ENCODE peak calls at places on chromosomes 5 and 9, in eight cellular contexts. T, Z, Q, C, W, B, P and O are unnamed samples.

GRCh38 chr9:137138701-137139467 is at the start of gene GRIN1:
- DNase-seq in T (no peak), Z (no peak), Q (peak; percentile 88), C (peak; percentile 56), W (no peak), B (no peak), P (no peak), O (no peak)

GRCh38 chr9:127979333-127980055 is 1.3 kb downstream of the EEIG1 start:
- DNase-seq in T (peak; percentile 85), Z (no peak), Q (peak; percentile 37), C (no peak), W (no peak), B (peak; percentile 80), P (peak; percentile 72), O (peak; percentile 79)

GRCh38 chr9:5568868-5569267 is 58.5 kb downstream of the PDCD1LG2 start:
- DNase-seq in T (no peak), Z (no peak), Q (no peak), C (no peak), W (no peak), B (no peak), P (no peak), O (no peak)

GRCh38 chr9:18928711-18929110 is 104.3 kb downstream of the SAXO1 start:
- DNase-seq in T (no peak), Z (no peak), Q (no peak), C (no peak), W (no peak), B (no peak), P (peak; percentile 13), O (no peak)

GRCh38 chr5:99763021-99763814 is 772.0 kb upstream of the FAM174A start:
- DNase-seq in T (no peak), Z (no peak), Q (no peak), C (no peak), W (no peak), B (no peak), P (no peak), O (no peak)

GRCh38 chr9:18979367-18979766 is 53.6 kb downstream of the SAXO1 start:
- DNase-seq in T (no peak), Z (no peak), Q (no peak), C (no peak), W (no peak), B (no peak), P (peak; percentile 76), O (no peak)

GRCh38 chr5:179407191-179408175 is 62.2 kb upstream of the ADAMTS2 start:
- DNase-seq in T (no peak), Z (no peak), Q (no peak), C (no peak), W (no peak), B (no peak), P (no peak), O (peak; percentile 40)

GRCh38 chr5:457195-457961 is 14.4 kb downstream of the EXOC3 start:
- DNase-seq in T (peak; percentile 54), Z (no peak), Q (no peak), C (no peak), W (peak; percentile 2), B (no peak), P (no peak), O (no peak)

GRCh38 chr5:132291026-132291425 is 3.2 kb upstream of the SLC22A4 start:
- DNase-seq in T (no peak), Z (no peak), Q (no peak), C (no peak), W (no peak), B (no peak), P (no peak), O (peak; percentile 15)

GRCh38 chr5:39274388-39275085 is 55.2 kb upstream of the FYB1 start:
- DNase-seq in T (no peak), Z (peak; percentile 61), Q (no peak), C (no peak), W (no peak), B (no peak), P (peak; percentile 31), O (no peak)